ENCODE peak calls at places on chromosomes 12 and 14, in seven cellular contexts. One of them, this sample, is unnamed.

GRCh38 chr12:92139634-92140555 is 5.8 kb downstream of the BTG1 start:
- DNase-seq in SK-N-SH: no peak
- DNase-seq in HCT116: no peak
- DNase-seq in HepG2: no peak
- DNase-seq in H1: no peak
- DNase-seq in K562: no peak
- DNase-seq in GM12878: no peak
- DNase-seq in this sample: no peak

GRCh38 chr12:53452159-53453077 is 516 bp downstream of the PCBP2 start:
- DNase-seq in SK-N-SH: peak; percentile 91
- DNase-seq in HCT116: peak; percentile 64
- DNase-seq in HepG2: peak; percentile 72
- DNase-seq in H1: peak; percentile 53
- DNase-seq in K562: peak; percentile 93
- DNase-seq in GM12878: no peak
- DNase-seq in this sample: peak; percentile 71

GRCh38 chr12:49902399-49903350 is 1.0 kb downstream of the FAIM2 start:
- DNase-seq in SK-N-SH: peak; percentile 62
- DNase-seq in HCT116: no peak
- DNase-seq in HepG2: no peak
- DNase-seq in H1: no peak
- DNase-seq in K562: peak; percentile 64
- DNase-seq in GM12878: no peak
- DNase-seq in this sample: no peak

GRCh38 chr12:119980247-119980646 is 8.8 kb upstream of the BICDL1 start:
- DNase-seq in SK-N-SH: no peak
- DNase-seq in HCT116: no peak
- DNase-seq in HepG2: no peak
- DNase-seq in H1: no peak
- DNase-seq in K562: no peak
- DNase-seq in GM12878: no peak
- DNase-seq in this sample: no peak

GRCh38 chr12:132872975-132873421 is 14.4 kb downstream of the CHFR start:
- DNase-seq in SK-N-SH: no peak
- DNase-seq in HCT116: no peak
- DNase-seq in HepG2: no peak
- DNase-seq in H1: no peak
- DNase-seq in K562: no peak
- DNase-seq in GM12878: peak; percentile 13
- DNase-seq in this sample: no peak

GRCh38 chr12:92602476-92602875 is 100.3 kb upstream of the PLEKHG7 start:
- DNase-seq in SK-N-SH: no peak
- DNase-seq in HCT116: no peak
- DNase-seq in HepG2: no peak
- DNase-seq in H1: no peak
- DNase-seq in K562: no peak
- DNase-seq in GM12878: no peak
- DNase-seq in this sample: peak; percentile 63

GRCh38 chr12:46722737-46723136 is 103.1 kb downstream of the SLC38A4 start:
- DNase-seq in SK-N-SH: no peak
- DNase-seq in HCT116: no peak
- DNase-seq in HepG2: no peak
- DNase-seq in H1: no peak
- DNase-seq in K562: no peak
- DNase-seq in GM12878: no peak
- DNase-seq in this sample: no peak

GRCh38 chr12:88958153-88958552 is 377.9 kb upstream of the KITLG start:
- DNase-seq in SK-N-SH: no peak
- DNase-seq in HCT116: no peak
- DNase-seq in HepG2: peak; percentile 46
- DNase-seq in H1: no peak
- DNase-seq in K562: no peak
- DNase-seq in GM12878: no peak
- DNase-seq in this sample: no peak

GRCh38 chr12:15608931-15609330 is 180.3 kb downstream of the EPS8 start:
- DNase-seq in SK-N-SH: no peak
- DNase-seq in HCT116: no peak
- DNase-seq in HepG2: no peak
- DNase-seq in H1: no peak
- DNase-seq in K562: no peak
- DNase-seq in GM12878: no peak
- DNase-seq in this sample: no peak

GRCh38 chr12:30420561-30420960 is 275.1 kb downstream of the IPO8 start:
- DNase-seq in SK-N-SH: no peak
- DNase-seq in HCT116: no peak
- DNase-seq in HepG2: no peak
- DNase-seq in H1: no peak
- DNase-seq in K562: no peak
- DNase-seq in GM12878: no peak
- DNase-seq in this sample: no peak

GRCh38 chr12:76029982-76030377 is 1.6 kb downstream of the PHLDA1 start:
- DNase-seq in SK-N-SH: peak; percentile 49
- DNase-seq in HCT116: no peak
- DNase-seq in HepG2: no peak
- DNase-seq in H1: no peak
- DNase-seq in K562: no peak
- DNase-seq in GM12878: no peak
- DNase-seq in this sample: peak; percentile 68

GRCh38 chr14:102499401-102500189 is 10.0 kb downstream of the ANKRD9 start:
- DNase-seq in SK-N-SH: no peak
- DNase-seq in HCT116: no peak
- DNase-seq in HepG2: no peak
- DNase-seq in H1: no peak
- DNase-seq in K562: no peak
- DNase-seq in GM12878: no peak
- DNase-seq in this sample: no peak

GRCh38 chr14:71783786-71784185 is 148.4 kb upstream of the RGS6 start:
- DNase-seq in SK-N-SH: no peak
- DNase-seq in HCT116: no peak
- DNase-seq in HepG2: no peak
- DNase-seq in H1: no peak
- DNase-seq in K562: no peak
- DNase-seq in GM12878: no peak
- DNase-seq in this sample: peak; percentile 76

GRCh38 chr12:2287151-2287550 is 234.4 kb downstream of the CACNA1C start:
- DNase-seq in SK-N-SH: no peak
- DNase-seq in HCT116: no peak
- DNase-seq in HepG2: no peak
- DNase-seq in H1: no peak
- DNase-seq in K562: no peak
- DNase-seq in GM12878: no peak
- DNase-seq in this sample: no peak

GRCh38 chr12:123478762-123479161 is 20.8 kb downstream of the SNRNP35 start:
- DNase-seq in SK-N-SH: no peak
- DNase-seq in HCT116: no peak
- DNase-seq in HepG2: no peak
- DNase-seq in H1: no peak
- DNase-seq in K562: no peak
- DNase-seq in GM12878: no peak
- DNase-seq in this sample: no peak

GRCh38 chr12:72493390-72493789 is 221.2 kb downstream of the TRHDE start:
- DNase-seq in SK-N-SH: no peak
- DNase-seq in HCT116: no peak
- DNase-seq in HepG2: no peak
- DNase-seq in H1: no peak
- DNase-seq in K562: no peak
- DNase-seq in GM12878: no peak
- DNase-seq in this sample: no peak

GRCh38 chr12:124694250-124694649 is 126.8 kb upstream of the NCOR2 start:
- DNase-seq in SK-N-SH: no peak
- DNase-seq in HCT116: no peak
- DNase-seq in HepG2: no peak
- DNase-seq in H1: no peak
- DNase-seq in K562: no peak
- DNase-seq in GM12878: no peak
- DNase-seq in this sample: no peak

GRCh38 chr12:118680361-118680963 is 300.9 kb upstream of the SRRM4 start:
- DNase-seq in SK-N-SH: no peak
- DNase-seq in HCT116: no peak
- DNase-seq in HepG2: no peak
- DNase-seq in H1: no peak
- DNase-seq in K562: peak; percentile 31
- DNase-seq in GM12878: no peak
- DNase-seq in this sample: no peak

GRCh38 chr12:77204055-77204454 is 138.7 kb upstream of the E2F7 start:
- DNase-seq in SK-N-SH: no peak
- DNase-seq in HCT116: no peak
- DNase-seq in HepG2: no peak
- DNase-seq in H1: no peak
- DNase-seq in K562: no peak
- DNase-seq in GM12878: no peak
- DNase-seq in this sample: peak; percentile 19

GRCh38 chr12:30973171-30973570 is 46.6 kb downstream of the TSPAN11 start:
- DNase-seq in SK-N-SH: no peak
- DNase-seq in HCT116: no peak
- DNase-seq in HepG2: no peak
- DNase-seq in H1: no peak
- DNase-seq in K562: no peak
- DNase-seq in GM12878: no peak
- DNase-seq in this sample: no peak

GRCh38 chr12:131370321-131370720 is 340.6 kb upstream of the SFSWAP start:
- DNase-seq in SK-N-SH: no peak
- DNase-seq in HCT116: no peak
- DNase-seq in HepG2: no peak
- DNase-seq in H1: no peak
- DNase-seq in K562: no peak
- DNase-seq in GM12878: no peak
- DNase-seq in this sample: no peak

GRCh38 chr14:77037338-77037782 is 8.9 kb upstream of the IRF2BPL start:
- DNase-seq in SK-N-SH: no peak
- DNase-seq in HCT116: no peak
- DNase-seq in HepG2: no peak
- DNase-seq in H1: no peak
- DNase-seq in K562: no peak
- DNase-seq in GM12878: no peak
- DNase-seq in this sample: no peak

GRCh38 chr12:116969615-116970575 is 59.1 kb downstream of the FBXW8 start:
- DNase-seq in SK-N-SH: peak; percentile 78
- DNase-seq in HCT116: no peak
- DNase-seq in HepG2: no peak
- DNase-seq in H1: no peak
- DNase-seq in K562: no peak
- DNase-seq in GM12878: no peak
- DNase-seq in this sample: no peak

GRCh38 chr14:52131640-52132320 is 62.9 kb upstream of the NID2 start:
- DNase-seq in SK-N-SH: peak; percentile 89
- DNase-seq in HCT116: peak; percentile 87
- DNase-seq in HepG2: peak; percentile 80
- DNase-seq in H1: peak; percentile 62
- DNase-seq in K562: peak; percentile 58
- DNase-seq in GM12878: peak; percentile 4
- DNase-seq in this sample: no peak
- TF ChIP-seq JUND in SK-N-SH: no peak
- TF ChIP-seq JUND in HCT116: no peak
- TF ChIP-seq JUND in HepG2: no peak
- TF ChIP-seq JUND in H1: peak; percentile 17
- TF ChIP-seq JUND in K562: no peak
- TF ChIP-seq JUND in GM12878: no peak
- TF ChIP-seq JUND in this sample: no peak

DNA sequence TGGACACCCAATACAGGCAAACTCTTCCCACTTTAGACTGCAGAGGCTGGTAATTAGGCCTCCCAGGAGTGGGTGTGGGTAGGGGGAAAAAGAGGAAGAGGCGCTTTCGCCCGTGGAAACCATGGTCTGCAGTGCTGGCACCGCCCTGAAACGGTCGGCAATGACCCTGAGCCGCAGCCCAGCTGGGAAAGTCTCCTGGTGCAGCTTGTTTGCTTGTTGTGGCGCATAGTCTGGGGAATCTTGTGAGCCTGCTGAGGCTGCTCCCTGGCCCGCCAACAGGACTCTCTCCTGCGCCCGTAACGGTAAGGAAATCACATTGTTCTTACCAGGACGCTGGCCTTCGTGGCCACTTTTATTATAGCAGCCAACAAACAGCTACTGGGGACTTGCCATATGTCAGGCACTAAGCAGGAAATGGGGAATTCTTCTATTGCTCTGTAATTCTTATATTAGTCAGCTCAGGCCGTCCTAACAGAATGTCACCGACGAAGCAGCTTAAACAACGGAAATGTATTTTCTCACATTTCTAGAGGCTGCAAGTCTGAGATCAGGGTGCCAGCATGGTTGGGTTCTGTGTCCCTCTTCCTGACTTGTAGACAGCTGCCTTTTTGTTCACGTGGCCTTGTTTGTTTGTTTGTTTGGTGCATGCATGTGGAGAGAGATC is 52.5 kb upstream of the RIN3 start:
- DNase-seq in SK-N-SH: no peak
- DNase-seq in HCT116: no peak
- DNase-seq in HepG2: no peak
- DNase-seq in H1: no peak
- DNase-seq in K562: no peak
- DNase-seq in GM12878: peak; percentile 61
- DNase-seq in this sample: no peak
- TF ChIP-seq JUND in SK-N-SH: no peak
- TF ChIP-seq JUND in HCT116: no peak
- TF ChIP-seq JUND in HepG2: no peak
- TF ChIP-seq JUND in H1: no peak
- TF ChIP-seq JUND in K562: no peak
- TF ChIP-seq JUND in GM12878: no peak
- TF ChIP-seq JUND in this sample: no peak

DNA sequence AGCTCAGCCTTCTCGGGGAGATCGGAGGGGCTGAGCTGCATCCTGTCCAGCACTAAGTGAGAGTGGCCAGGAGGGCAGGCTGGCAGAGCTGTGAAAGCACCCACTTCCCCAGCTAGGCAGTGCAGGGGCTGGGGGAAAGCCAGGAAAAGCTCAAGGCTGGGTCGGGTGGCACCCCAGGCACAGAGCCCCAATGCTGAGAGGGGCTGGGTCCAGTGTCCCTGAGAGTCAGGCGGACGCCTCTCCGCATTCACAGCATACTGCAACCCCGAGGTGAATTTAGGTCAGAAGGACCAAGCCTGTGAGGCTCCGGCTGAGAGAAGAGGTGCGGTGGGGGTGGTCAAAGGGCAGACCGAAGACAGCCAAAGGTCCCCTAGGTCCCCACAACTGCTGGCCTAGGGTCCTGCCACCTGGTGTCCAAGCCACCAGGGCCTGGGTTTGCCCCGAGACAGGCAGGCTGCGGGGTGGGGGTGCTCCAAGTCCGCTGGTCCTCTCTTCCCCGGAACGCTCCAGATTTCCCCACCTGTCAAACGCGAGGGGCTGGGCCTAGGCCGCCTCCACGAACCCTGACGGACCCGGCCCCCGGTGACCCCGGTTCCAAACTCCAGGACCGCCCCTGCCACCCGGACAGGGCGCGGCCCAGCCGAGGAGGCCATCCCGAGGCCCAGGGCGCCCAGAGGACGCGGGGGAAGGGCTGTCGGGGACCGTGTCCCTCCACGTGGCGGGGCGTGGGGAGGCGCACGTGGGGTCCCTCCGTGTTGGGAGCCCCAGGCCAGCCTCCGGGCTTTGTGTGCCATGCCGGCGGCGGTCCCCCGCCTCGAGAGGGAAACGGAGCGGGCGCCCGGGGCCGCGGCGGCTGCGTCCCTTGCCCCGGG is 527 bp downstream of the CAMKK2 start:
- DNase-seq in SK-N-SH: peak; percentile 64
- DNase-seq in HCT116: no peak
- DNase-seq in HepG2: peak; percentile 27
- DNase-seq in H1: no peak
- DNase-seq in K562: peak; percentile 36
- DNase-seq in GM12878: no peak
- DNase-seq in this sample: peak; percentile 42
- TF ChIP-seq JUND in SK-N-SH: no peak
- TF ChIP-seq JUND in HCT116: no peak
- TF ChIP-seq JUND in HepG2: no peak
- TF ChIP-seq JUND in H1: no peak
- TF ChIP-seq JUND in K562: no peak
- TF ChIP-seq JUND in GM12878: no peak
- TF ChIP-seq JUND in this sample: no peak

GRCh38 chr14:91241848-91242247 is 2.7 kb downstream of the GPR68 start:
- DNase-seq in SK-N-SH: no peak
- DNase-seq in HCT116: no peak
- DNase-seq in HepG2: no peak
- DNase-seq in H1: no peak
- DNase-seq in K562: no peak
- DNase-seq in GM12878: peak; percentile 77
- DNase-seq in this sample: no peak
- TF ChIP-seq JUND in SK-N-SH: no peak
- TF ChIP-seq JUND in HCT116: no peak
- TF ChIP-seq JUND in HepG2: no peak
- TF ChIP-seq JUND in H1: no peak
- TF ChIP-seq JUND in K562: no peak
- TF ChIP-seq JUND in GM12878: peak; percentile 40
- TF ChIP-seq JUND in this sample: no peak